ENCODE peak calls at places on chromosomes 6 and 20, in five cellular contexts. Z is right cardiac atrium; O is astrocyte; S is BE2C; G is CD4-positive, CD25-positive, alpha-beta regulatory T cell. Y is an unnamed sample. For H3K27me3, the result is how much of the 10 kb centered on the place peaks cover.

GRCh38 chr20:48823960-48824497 is 3.8 kb downstream of the PREX1 start:
- DNase-seq in G (peak), Z (no peak), S (no peak), O (peak), Y (peak)

GRCh38 chr6:40844241-40844640 is 194.8 kb downstream of the UNC5CL start:
- DNase-seq in O (no peak), S (no peak), Z (no peak), G (no peak), Y (no peak)

GRCh38 chr20:47656313-47656712 is 129.0 kb downstream of the SULF2 start:
- DNase-seq in Z (no peak), O (no peak), G (no peak), S (no peak), Y (no peak)

GRCh38 chr20:60206259-60206658 is 248.0 kb downstream of the CDH26 start:
- DNase-seq in G (peak), O (peak), S (no peak), Z (no peak), Y (peak)

GRCh38 chr6:160733045-160733646 is 31.1 kb downstream of the PLG start:
- DNase-seq in Z (peak), O (peak), G (peak), S (peak), Y (peak)

GRCh38 chr20:38888059-38888831 is 38.0 kb upstream of the FAM83D start:
- DNase-seq in O (no peak), G (no peak), Z (peak), S (no peak), Y (no peak)

GRCh38 chr20:10708342-10709185 is 34.8 kb upstream of the JAG1 start:
- DNase-seq in G (no peak), O (peak), S (no peak), Z (no peak), Y (peak)

GRCh38 chr20:20562507-20562906 is 149.9 kb downstream of the RALGAPA2 start:
- DNase-seq in Z (no peak), G (no peak), O (no peak), S (no peak), Y (no peak)

GRCh38 chr6:134674562-134674961 is 275.3 kb downstream of the ALDH8A1 start:
- DNase-seq in O (no peak), S (no peak), Z (no peak), G (no peak), Y (no peak)

GRCh38 chr20:1513801-1514200 is 22.6 kb upstream of the SIRPB2 start:
- DNase-seq in O (no peak), Z (no peak), S (no peak), G (no peak), Y (no peak)

GRCh38 chr20:1517010-1517409 is 25.8 kb upstream of the SIRPB2 start:
- DNase-seq in Z (no peak), O (no peak), S (no peak), G (no peak), Y (no peak)
- H3K27me3 ChIP-seq in Z (under half), O (under half), S (under half), G (under half), Y (half or more)

GRCh38 chr6:144285798-144286502 is 815 bp downstream of the UTRN start:
- DNase-seq in O (peak), G (peak), Z (peak), S (peak), Y (peak)
- H3K27me3 ChIP-seq in O (under half), G (under half), Z (under half), S (half or more), Y (under half)

GRCh38 chr6:84766796-84767590 is 2.6 kb upstream of the TBX18 start:
- DNase-seq in Z (peak), S (no peak), G (no peak), O (no peak), Y (no peak)
- H3K27me3 ChIP-seq in Z (under half), S (half or more), G (under half), O (half or more), Y (half or more)

GRCh38 chr6:128979061-128979460 is 96.1 kb downstream of the LAMA2 start:
- DNase-seq in O (no peak), S (no peak), G (no peak), Z (no peak), Y (no peak)

GRCh38 chr6:128981716-128982115 is 98.8 kb downstream of the LAMA2 start:
- DNase-seq in G (no peak), Z (no peak), O (no peak), S (no peak), Y (peak)
- H3K27me3 ChIP-seq in G (under half), Z (under half), O (under half), S (under half), Y (under half)

GRCh38 chr6:163354085-163354484 is 60.4 kb upstream of the QKI start:
- DNase-seq in G (no peak), O (peak), S (no peak), Z (no peak), Y (no peak)

GRCh38 chr6:163352011-163352685 is 62.4 kb upstream of the QKI start:
- DNase-seq in G (no peak), S (no peak), O (no peak), Z (no peak), Y (peak)

GRCh38 chr6:163355471-163355991 is 59.0 kb upstream of the QKI start:
- DNase-seq in G (no peak), S (no peak), O (peak), Z (peak), Y (no peak)

GRCh38 chr6:163354779-163355431 is 59.6 kb upstream of the QKI start:
- DNase-seq in O (peak), Z (peak), S (peak), G (no peak), Y (no peak)

GRCh38 chr6:163352966-163353365 is 61.6 kb upstream of the QKI start:
- DNase-seq in Z (no peak), O (no peak), S (no peak), G (no peak), Y (no peak)
- H3K27me3 ChIP-seq in Z (under half), O (under half), S (under half), G (under half), Y (under half)

Y was measured in foreskin keratinocyte.